ENCODE peak calls at places on chromosome 17, in ten cellular contexts. Q, S, D, T, X, W, Z, C, H and N are unnamed samples.

GRCh38 chr17:43814714-43815113 is 18.2 kb downstream of the MPP3 start:
- DNase-seq in Q (no peak), W (peak; percentile 52), H (no peak), X (no peak), C (peak; percentile 80), T (no peak), Z (no peak), S (peak; percentile 55), D (peak; percentile 7), N (no peak)

GRCh38 chr17:82697808-82698064 is 762 bp downstream of the RAB40B start:
- DNase-seq in Q (no peak), T (no peak), W (no peak), D (no peak), H (no peak), C (no peak), X (no peak), S (no peak), Z (no peak), N (no peak)

GRCh38 chr17:80101160-80101945 is at the start of gene GAA:
- DNase-seq in T (peak; percentile 94), Z (peak; percentile 91), X (peak; percentile 89), H (peak; percentile 87), S (peak; percentile 85), W (peak; percentile 84), C (peak; percentile 96), Q (peak; percentile 83), D (peak; percentile 89), N (peak; percentile 89)

GRCh38 chr17:27756467-27757371 is 43.6 kb downstream of the NOS2 start:
- DNase-seq in S (peak; percentile 59), D (peak; percentile 51), W (peak; percentile 47), X (no peak), H (no peak), C (peak; percentile 62), Z (peak; percentile 56), T (peak; percentile 18), Q (peak; percentile 30), N (peak; percentile 26)

GRCh38 chr17:17664073-17664470 is 17.2 kb upstream of the RAI1 start:
- DNase-seq in S (no peak), Z (no peak), W (no peak), T (no peak), C (no peak), Q (no peak), X (no peak), H (no peak), D (no peak), N (no peak)

GRCh38 chr17:61410100-61410551 is 10.5 kb downstream of the TBX2 start:
- DNase-seq in T (no peak), X (no peak), C (peak; percentile 65), H (no peak), Q (no peak), S (no peak), W (no peak), D (no peak), Z (no peak), N (peak; percentile 29)

GRCh38 chr17:416293-417206 is 63.9 kb upstream of the RPH3AL start:
- DNase-seq in X (no peak), W (no peak), Z (no peak), S (no peak), Q (peak; percentile 18), T (peak; percentile 48), H (no peak), C (no peak), D (no peak), N (peak; percentile 44)

GRCh38 chr17:9436629-9437028 is 139.0 kb downstream of the STX8 start:
- DNase-seq in S (no peak), D (no peak), X (no peak), Q (no peak), W (peak; percentile 40), T (no peak), H (no peak), Z (no peak), C (peak; percentile 53), N (no peak)

GRCh38 chr17:30796016-30796415 is 28.5 kb downstream of the CRLF3 start:
- DNase-seq in C (no peak), Z (no peak), S (no peak), X (no peak), T (no peak), H (no peak), Q (no peak), D (no peak), W (no peak), N (no peak)

GRCh38 chr17:60562421-60562820 is 36.4 kb upstream of the APPBP2 start:
- DNase-seq in T (no peak), X (no peak), S (peak; percentile 34), Z (no peak), Q (no peak), D (no peak), W (peak; percentile 35), H (no peak), C (no peak), N (no peak)

GRCh38 chr17:80877829-80878303 is 113.8 kb upstream of the CHMP6 start:
- DNase-seq in Q (no peak), C (no peak), T (no peak), S (no peak), X (no peak), Z (peak; percentile 3), H (no peak), W (no peak), D (no peak), N (no peak)

GRCh38 chr17:18258356-18259038 is at the start of gene FLII:
- DNase-seq in S (peak; percentile 61), Z (no peak), X (peak; percentile 51), W (peak; percentile 66), T (peak; percentile 51), Q (peak; percentile 40), C (peak; percentile 78), H (peak; percentile 10), D (peak; percentile 62), N (peak; percentile 60)

GRCh38 chr17:1752425-1752941 is 9.4 kb upstream of the SERPINF1 start:
- DNase-seq in T (no peak), W (peak; percentile 46), Q (no peak), X (no peak), D (peak; percentile 86), Z (no peak), H (peak; percentile 6), S (peak; percentile 35), C (no peak), N (no peak)

GRCh38 chr17:65794572-65794971 is 233.1 kb upstream of the AXIN2 start:
- DNase-seq in W (peak; percentile 22), X (no peak), D (no peak), T (no peak), Z (no peak), Q (no peak), S (peak; percentile 69), H (peak; percentile 28), C (peak; percentile 42), N (no peak)

GRCh38 chr17:2995362-2995761 is 68.0 kb downstream of the OR1D5 start:
- DNase-seq in X (no peak), Z (no peak), C (no peak), H (no peak), T (no peak), W (no peak), S (no peak), Q (no peak), D (no peak), N (no peak)

GRCh38 chr17:14355556-14355955 is 54.7 kb downstream of the HS3ST3B1 start:
- DNase-seq in H (no peak), W (no peak), Z (no peak), X (no peak), S (no peak), Q (no peak), D (no peak), C (peak; percentile 33), T (no peak), N (no peak)

GRCh38 chr17:76556759-76557367 is 17.0 kb downstream of the PRCD start:
- DNase-seq in Z (no peak), S (peak; percentile 62), D (peak; percentile 40), W (no peak), H (peak; percentile 45), T (peak; percentile 68), C (peak; percentile 51), Q (peak; percentile 30), X (peak; percentile 35), N (peak; percentile 35)